ENCODE peak calls at places on chromosomes 5 and 9, in four cellular contexts. D is HEK293T, Z is GM12878, L is HepG2. O is an unnamed sample.

GRCh38 chr9:27339661-27340295 is 42.8 kb upstream of the EQTN start:
- DNase-seq in D (no peak), Z (no peak), L (no peak), O (no peak)

GRCh38 chr9:135074354-135075233 is 12.9 kb upstream of the OLFM1 start:
- DNase-seq in D (no peak), Z (no peak), L (no peak), O (no peak)

GRCh38 chr5:43729846-43730478 is 127.0 kb downstream of the NNT start:
- DNase-seq in D (no peak), Z (no peak), L (peak), O (no peak)

GRCh38 chr5:52065182-52065581 is 681.9 kb downstream of the ISL1 start:
- DNase-seq in D (no peak), Z (no peak), L (no peak), O (no peak)

GRCh38 chr9:122374885-122375420 is 4.1 kb downstream of the PTGS1 start:
- DNase-seq in D (peak), Z (no peak), L (no peak), O (peak)

GRCh38 chr5:89374144-89374784 is 491.3 kb upstream of the MEF2C start:
- DNase-seq in D (no peak), Z (no peak), L (no peak), O (no peak)

GRCh38 chr9:87898151-87898550 is 15.5 kb downstream of the SPATA31E1 start:
- DNase-seq in D (no peak), Z (no peak), L (no peak), O (no peak)

GRCh38 chr5:148166550-148167283 is 1.6 kb upstream of the SPINK14 start:
- DNase-seq in D (no peak), Z (no peak), L (no peak), O (no peak)

GRCh38 chr5:173602423-173602822 is 14.0 kb downstream of the BOD1 start:
- DNase-seq in D (no peak), Z (no peak), L (no peak), O (peak)

GRCh38 chr9:87557996-87558395 is 60.3 kb downstream of the DAPK1 start:
- DNase-seq in D (no peak), Z (peak), L (no peak), O (no peak)

GRCh38 chr9:72442212-72442607 is 77.2 kb upstream of the ZFAND5 start:
- DNase-seq in D (no peak), Z (no peak), L (peak), O (no peak)

GRCh38 chr5:112270299-112271293 is 148.5 kb downstream of the EPB41L4A start:
- DNase-seq in D (no peak), Z (no peak), L (no peak), O (no peak)

DNA sequence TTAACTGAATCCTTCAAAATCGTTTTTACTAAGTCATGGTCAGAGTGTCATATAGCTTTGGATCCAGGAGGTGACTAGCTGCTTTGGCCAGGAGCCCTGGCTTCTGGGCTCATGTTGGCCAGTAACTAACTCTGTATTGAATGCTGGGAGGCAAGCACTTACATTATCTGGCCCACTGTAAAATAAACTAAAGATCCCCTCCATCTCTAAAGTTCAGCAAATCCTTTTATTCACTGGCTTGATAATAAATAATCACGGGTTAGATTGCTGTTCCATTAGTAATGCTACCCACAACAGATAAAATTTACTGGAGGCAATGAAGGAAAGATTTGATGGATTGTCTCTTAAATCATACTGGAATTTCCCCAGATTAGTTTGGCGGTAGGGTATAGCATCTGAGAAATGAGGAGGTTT is 382.2 kb upstream of the TLE4 start:
- DNase-seq in D (no peak), Z (no peak), L (no peak), O (no peak)
- TF ChIP-seq TARDBP in D (no peak), Z (no peak), L (no peak), O (no peak)

GRCh38 chr5:138467711-138468132 is 2.4 kb downstream of the EGR1 start:
- DNase-seq in D (no peak), Z (no peak), L (no peak), O (no peak)
- TF ChIP-seq TARDBP in D (no peak), Z (no peak), L (no peak), O (no peak)

GRCh38 chr5:73388371-73388684 is 60.2 kb downstream of the FOXD1 start:
- DNase-seq in D (no peak), Z (no peak), L (no peak), O (no peak)

GRCh38 chr5:73390989-73391388 is 57.6 kb downstream of the FOXD1 start:
- DNase-seq in D (no peak), Z (no peak), L (no peak), O (no peak)

GRCh38 chr5:73391441-73391871 is 57.1 kb downstream of the FOXD1 start:
- DNase-seq in D (no peak), Z (no peak), L (no peak), O (no peak)

GRCh38 chr5:73384861-73385260 is 63.7 kb downstream of the FOXD1 start:
- DNase-seq in D (no peak), Z (no peak), L (no peak), O (no peak)

GRCh38 chr5:73387630-73388370 is 60.8 kb downstream of the FOXD1 start:
- DNase-seq in D (no peak), Z (peak), L (no peak), O (no peak)
- TF ChIP-seq TARDBP in D (no peak), Z (no peak), L (no peak), O (no peak)

DNA sequence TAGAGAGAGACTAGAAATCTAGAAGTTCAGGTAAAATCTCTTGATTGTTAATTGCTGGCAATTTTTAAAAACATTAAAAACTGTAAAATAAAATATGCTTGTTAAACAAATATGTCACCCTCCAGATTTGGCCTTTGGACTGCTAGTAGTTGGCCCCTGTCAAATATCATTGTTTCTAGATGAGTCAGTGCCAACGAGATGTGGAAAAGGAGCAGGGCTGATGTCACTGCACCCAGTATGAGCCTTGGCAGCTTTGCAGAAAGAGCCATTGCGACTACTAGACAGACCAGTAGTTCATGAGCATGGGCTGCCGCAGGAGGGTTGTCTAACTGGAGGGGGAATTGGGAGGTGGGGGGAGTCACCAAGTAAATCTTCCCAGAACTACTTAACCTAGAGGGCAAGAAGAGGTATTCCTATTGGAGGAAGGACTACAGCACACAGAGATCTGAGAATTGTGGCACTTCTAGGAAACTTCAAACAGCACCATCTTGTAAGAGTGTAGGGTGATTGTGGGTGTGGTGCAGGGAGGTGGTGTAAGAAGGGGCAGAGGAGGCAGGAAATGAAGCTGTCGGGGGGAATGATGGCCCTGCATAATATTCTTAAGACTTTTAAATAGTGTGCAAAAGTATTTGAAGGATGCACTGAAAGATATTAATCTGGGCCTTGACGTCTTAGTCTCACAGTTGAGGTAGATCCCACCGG is 7.1 kb upstream of the DOCK2 start:
- DNase-seq in D (no peak), Z (no peak), L (peak), O (no peak)
- TF ChIP-seq TARDBP in D (no peak), Z (no peak), L (no peak), O (no peak)

DNA sequence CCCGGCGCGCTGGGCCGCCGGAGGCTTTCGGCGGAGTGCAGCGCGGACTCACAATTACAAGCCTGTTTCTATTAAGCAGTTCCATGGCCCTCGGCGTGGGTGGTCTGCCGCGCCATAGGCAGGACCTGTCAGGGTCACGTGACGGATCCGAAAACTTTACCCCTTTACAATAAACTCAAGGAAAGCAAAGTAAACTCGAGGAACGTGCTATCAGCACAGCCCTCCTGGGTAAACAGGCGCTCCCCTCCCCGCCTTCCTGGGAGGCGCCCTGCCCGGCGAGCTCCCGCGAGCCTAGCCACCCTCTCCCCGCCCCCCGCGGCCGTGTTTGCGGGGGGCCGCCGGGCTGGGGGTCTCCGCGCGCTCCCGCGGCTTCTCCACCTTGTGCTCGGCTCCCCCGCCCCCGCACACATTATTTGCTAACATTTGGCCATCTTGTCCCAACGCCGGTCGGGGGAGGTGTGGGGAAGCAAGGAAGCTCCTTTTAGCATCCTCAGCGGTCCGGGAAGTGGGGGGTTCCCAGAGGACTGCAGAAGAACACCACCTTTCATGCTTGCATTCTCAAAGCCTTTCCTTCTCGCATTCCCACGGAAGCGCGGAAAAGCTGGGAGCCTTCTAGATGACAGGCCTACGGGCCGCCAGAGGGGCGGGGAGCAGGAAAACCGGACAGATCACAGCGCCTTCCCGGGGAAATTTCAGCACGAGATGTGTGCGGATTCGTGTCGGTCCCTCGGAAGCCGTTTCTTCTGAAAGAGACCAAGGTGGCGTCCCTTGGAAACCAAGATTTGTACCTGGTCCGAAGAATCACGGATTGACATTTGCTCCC is at the start of gene PTCH1:
- DNase-seq in D (peak), Z (no peak), L (no peak), O (peak)
- TF ChIP-seq TARDBP in D (no peak), Z (no peak), L (no peak), O (no peak)

GRCh38 chr9:37281541-37281940 is 141.0 kb upstream of the GRHPR start:
- DNase-seq in D (no peak), Z (no peak), L (no peak), O (no peak)
- TF ChIP-seq TARDBP in D (no peak), Z (no peak), L (no peak), O (no peak)

DNA sequence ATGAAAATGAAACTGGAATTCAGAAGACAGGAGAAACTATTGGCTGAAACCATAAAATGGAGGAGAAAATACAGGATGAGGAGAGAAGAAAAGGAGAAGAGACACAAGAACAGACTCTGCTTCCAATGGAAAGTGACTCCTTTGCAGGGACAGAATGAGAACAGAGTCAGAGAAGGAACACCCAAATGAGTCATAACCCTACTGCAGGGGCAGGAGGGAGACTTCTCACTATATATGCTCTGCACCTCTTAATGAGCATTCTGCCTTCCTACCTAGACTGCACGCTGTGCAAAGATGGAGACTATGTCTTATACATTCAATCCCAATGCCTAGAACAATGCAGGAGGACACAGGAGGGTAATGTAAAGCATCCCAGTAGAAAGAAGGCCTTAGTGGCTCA is 2.1 kb downstream of the SAXO1 start:
- DNase-seq in D (no peak), Z (no peak), L (no peak), O (no peak)
- TF ChIP-seq TARDBP in D (no peak), Z (no peak), L (no peak), O (no peak)

GRCh38 chr9:114378016-114378415 is 9.8 kb downstream of the AKNA start:
- DNase-seq in D (no peak), Z (no peak), L (no peak), O (no peak)
- TF ChIP-seq TARDBP in D (no peak), Z (no peak), L (no peak), O (no peak)